ENCODE peak calls at places on chromosomes 1 and 21, in five cellular contexts. D is foreskin fibroblast; W is AG10803; U is iris pigment epithelial cell; L is stimulated activated CD8-positive, alpha-beta memory T cell treated with anti-CD3 and anti-CD28 coated beads, Interleukin-4, amount 100 ng/mL, for 24 hours. O is an unnamed sample.

GRCh38 chr1:201850053-201850397 is 21.1 kb downstream of the IPO9 start:
- DNase-seq in D (peak; percentile 89), W (peak; percentile 94), U (peak; percentile 78), L (no peak), O (no peak)

GRCh38 chr1:113998361-113998760 is 19.1 kb downstream of the OLFML3 start:
- DNase-seq in D (peak; percentile 59), W (peak; percentile 76), U (peak; percentile 46), L (no peak), O (no peak)

GRCh38 chr1:232038704-232039103 is 412.1 kb downstream of the DISC1 start:
- DNase-seq in D (peak; percentile 20), W (no peak), U (no peak), L (no peak), O (no peak)

GRCh38 chr1:1023700-1024099 is 3.8 kb downstream of the AGRN start:
- DNase-seq in D (no peak), W (no peak), U (no peak), L (no peak), O (no peak)

GRCh38 chr1:44820328-44820944 is 12.1 kb downstream of the BTBD19 start:
- DNase-seq in D (no peak), W (no peak), U (no peak), L (no peak), O (no peak)

GRCh38 chr1:152932170-152932811 is 14.7 kb upstream of the SPRR5 start:
- DNase-seq in D (no peak), W (no peak), U (no peak), L (no peak), O (no peak)

GRCh38 chr1:53629101-53629691 is 109.8 kb downstream of the GLIS1 start:
- DNase-seq in D (no peak), W (no peak), U (no peak), L (no peak), O (no peak)

GRCh38 chr1:63732666-63733065 is 41.2 kb upstream of the ROR1 start:
- DNase-seq in D (peak; percentile 52), W (peak; percentile 36), U (peak; percentile 24), L (no peak), O (no peak)

GRCh38 chr1:66265796-66266195 is 268.2 kb upstream of the SGIP1 start:
- DNase-seq in D (no peak), W (peak; percentile 49), U (no peak), L (no peak), O (no peak)

GRCh38 chr1:147167361-147167760 is 4.9 kb downstream of the PRKAB2 start:
- DNase-seq in D (peak; percentile 88), W (peak; percentile 97), U (peak; percentile 98), L (no peak), O (no peak)

GRCh38 chr1:161061419-161061818 is 8.3 kb downstream of the ARHGAP30 start:
- DNase-seq in D (no peak), W (no peak), U (no peak), L (no peak), O (no peak)

GRCh38 chr1:231724876-231725647 is 98.5 kb downstream of the DISC1 start:
- DNase-seq in D (peak; percentile 49), W (peak; percentile 55), U (peak; percentile 70), L (no peak), O (no peak)

GRCh38 chr1:209737118-209737505 is 18.7 kb upstream of the TRAF3IP3 start:
- DNase-seq in D (no peak), W (no peak), U (no peak), L (no peak), O (no peak)

GRCh38 chr21:27954806-27955205 is 987.9 kb upstream of the ADAMTS5 start:
- DNase-seq in D (peak; percentile 65), W (peak; percentile 23), U (peak; percentile 84), L (no peak), O (no peak)

GRCh38 chr1:28553229-28553930 is 495 bp downstream of the TRNAU1AP start:
- DNase-seq in D (peak; percentile 70), W (peak; percentile 34), U (peak; percentile 51), L (peak; percentile 15), O (no peak)

GRCh38 chr1:51561702-51562101 is 42.6 kb upstream of the EPS15 start:
- DNase-seq in D (no peak), W (no peak), U (no peak), L (no peak), O (no peak)

O was measured in RWPE2.